ENCODE peak calls at places on chromosomes 7 and 10, in four cellular contexts. One of them, this sample, is unnamed.

GRCh38 chr7:116912269-116912909 is 40.9 kb upstream of the ST7 start:
- DNase-seq in NCI-H526 treated with DMSO at 0.1 percent for 48 hours: no peak
- DNase-seq in hypothalamus: no peak
- DNase-seq in GM12865: no peak
- DNase-seq in this sample: no peak

GRCh38 chr10:132550366-132551092 is 12.9 kb downstream of the INPP5A start:
- DNase-seq in NCI-H526 treated with DMSO at 0.1 percent for 48 hours: no peak
- DNase-seq in hypothalamus: no peak
- DNase-seq in GM12865: no peak
- DNase-seq in this sample: no peak

GRCh38 chr7:8480466-8480865 is 47.1 kb downstream of the NXPH1 start:
- DNase-seq in NCI-H526 treated with DMSO at 0.1 percent for 48 hours: no peak
- DNase-seq in hypothalamus: no peak
- DNase-seq in GM12865: no peak
- DNase-seq in this sample: no peak

GRCh38 chr7:40205992-40206391 is 71.2 kb downstream of the SUGCT start:
- DNase-seq in NCI-H526 treated with DMSO at 0.1 percent for 48 hours: no peak
- DNase-seq in hypothalamus: no peak
- DNase-seq in GM12865: no peak
- DNase-seq in this sample: no peak

GRCh38 chr10:77163670-77164348 is 473.8 kb downstream of the KCNMA1 start:
- DNase-seq in NCI-H526 treated with DMSO at 0.1 percent for 48 hours: no peak
- DNase-seq in hypothalamus: no peak
- DNase-seq in GM12865: no peak
- DNase-seq in this sample: peak

GRCh38 chr10:1540144-1540543 is 197.2 kb downstream of the ADARB2 start:
- DNase-seq in NCI-H526 treated with DMSO at 0.1 percent for 48 hours: no peak
- DNase-seq in hypothalamus: no peak
- DNase-seq in GM12865: peak
- DNase-seq in this sample: no peak

GRCh38 chr10:133489816-133490588 is 36.3 kb downstream of the SCART1 start:
- DNase-seq in NCI-H526 treated with DMSO at 0.1 percent for 48 hours: peak
- DNase-seq in hypothalamus: no peak
- DNase-seq in GM12865: peak
- DNase-seq in this sample: no peak

GRCh38 chr7:44057181-44057848 is 8.1 kb downstream of the PGAM2 start:
- DNase-seq in NCI-H526 treated with DMSO at 0.1 percent for 48 hours: no peak
- DNase-seq in hypothalamus: no peak
- DNase-seq in GM12865: no peak
- DNase-seq in this sample: no peak

GRCh38 chr7:104838537-104839299 is 175.3 kb upstream of the KMT2E start:
- DNase-seq in NCI-H526 treated with DMSO at 0.1 percent for 48 hours: no peak
- DNase-seq in hypothalamus: no peak
- DNase-seq in GM12865: no peak
- DNase-seq in this sample: no peak

GRCh38 chr7:94590526-94591162 is 65.3 kb downstream of the SGCE start:
- DNase-seq in NCI-H526 treated with DMSO at 0.1 percent for 48 hours: no peak
- DNase-seq in hypothalamus: no peak
- DNase-seq in GM12865: no peak
- DNase-seq in this sample: no peak

GRCh38 chr7:69036301-69036700 is 562.0 kb upstream of the AUTS2 start:
- DNase-seq in NCI-H526 treated with DMSO at 0.1 percent for 48 hours: no peak
- DNase-seq in hypothalamus: no peak
- DNase-seq in GM12865: no peak
- DNase-seq in this sample: no peak

GRCh38 chr10:92627845-92628480 is 35.0 kb downstream of the KIF11 start:
- DNase-seq in NCI-H526 treated with DMSO at 0.1 percent for 48 hours: no peak
- DNase-seq in hypothalamus: no peak
- DNase-seq in GM12865: peak
- DNase-seq in this sample: no peak

GRCh38 chr10:88281592-88282268 is 301.4 kb downstream of the RNLS start:
- DNase-seq in NCI-H526 treated with DMSO at 0.1 percent for 48 hours: no peak
- DNase-seq in hypothalamus: no peak
- DNase-seq in GM12865: no peak
- DNase-seq in this sample: peak

GRCh38 chr7:30348083-30348560 is 63.7 kb downstream of the ZNRF2 start:
- DNase-seq in NCI-H526 treated with DMSO at 0.1 percent for 48 hours: no peak
- DNase-seq in hypothalamus: no peak
- DNase-seq in GM12865: peak
- DNase-seq in this sample: peak

GRCh38 chr10:132614431-132615341 is 77.1 kb downstream of the INPP5A start:
- DNase-seq in NCI-H526 treated with DMSO at 0.1 percent for 48 hours: no peak
- DNase-seq in hypothalamus: no peak
- DNase-seq in GM12865: no peak
- DNase-seq in this sample: no peak

GRCh38 chr10:132722980-132723970 is 62.7 kb downstream of the NKX6-2 start:
- DNase-seq in NCI-H526 treated with DMSO at 0.1 percent for 48 hours: no peak
- DNase-seq in hypothalamus: no peak
- DNase-seq in GM12865: no peak
- DNase-seq in this sample: no peak

GRCh38 chr7:135213831-135214230 is 2.5 kb upstream of the WDR91 start:
- DNase-seq in NCI-H526 treated with DMSO at 0.1 percent for 48 hours: no peak
- DNase-seq in hypothalamus: no peak
- DNase-seq in GM12865: no peak
- DNase-seq in this sample: peak

GRCh38 chr7:149879801-149880738 is 6.3 kb downstream of the ATP6V0E2 start:
- DNase-seq in NCI-H526 treated with DMSO at 0.1 percent for 48 hours: no peak
- DNase-seq in hypothalamus: no peak
- DNase-seq in GM12865: no peak
- DNase-seq in this sample: no peak

GRCh38 chr7:151875862-151876111 is 1.1 kb downstream of the PRKAG2 start:
- DNase-seq in NCI-H526 treated with DMSO at 0.1 percent for 48 hours: no peak
- DNase-seq in hypothalamus: no peak
- DNase-seq in GM12865: no peak
- DNase-seq in this sample: no peak

GRCh38 chr7:91066627-91067026 is 197.6 kb upstream of the FZD1 start:
- DNase-seq in NCI-H526 treated with DMSO at 0.1 percent for 48 hours: peak
- DNase-seq in hypothalamus: no peak
- DNase-seq in GM12865: no peak
- DNase-seq in this sample: no peak

GRCh38 chr7:105599551-105599950 is 18.3 kb upstream of the EFCAB10 start:
- DNase-seq in NCI-H526 treated with DMSO at 0.1 percent for 48 hours: no peak
- DNase-seq in hypothalamus: no peak
- DNase-seq in GM12865: no peak
- DNase-seq in this sample: no peak

GRCh38 chr10:97494863-97495506 is 3.2 kb downstream of the MMS19 start:
- DNase-seq in NCI-H526 treated with DMSO at 0.1 percent for 48 hours: no peak
- DNase-seq in hypothalamus: no peak
- DNase-seq in GM12865: no peak
- DNase-seq in this sample: no peak

GRCh38 chr10:71882813-71883746 is 32.0 kb upstream of the PSAP start:
- DNase-seq in NCI-H526 treated with DMSO at 0.1 percent for 48 hours: no peak
- DNase-seq in hypothalamus: no peak
- DNase-seq in GM12865: no peak
- DNase-seq in this sample: no peak

GRCh38 chr7:90320418-90320800 is 695 bp downstream of the FAM237B start:
- DNase-seq in NCI-H526 treated with DMSO at 0.1 percent for 48 hours: no peak
- DNase-seq in hypothalamus: no peak
- DNase-seq in GM12865: no peak
- DNase-seq in this sample: no peak

GRCh38 chr10:124448696-124449169 is 1.1 kb downstream of the NKX1-2 start:
- DNase-seq in NCI-H526 treated with DMSO at 0.1 percent for 48 hours: no peak
- DNase-seq in hypothalamus: no peak
- DNase-seq in GM12865: no peak
- DNase-seq in this sample: no peak

GRCh38 chr7:111744501-111745155 is 182.3 kb upstream of the IMMP2L start:
- DNase-seq in NCI-H526 treated with DMSO at 0.1 percent for 48 hours: no peak
- DNase-seq in hypothalamus: no peak
- DNase-seq in GM12865: no peak
- DNase-seq in this sample: no peak

GRCh38 chr10:63137306-63137705 is 4.2 kb downstream of the NRBF2 start:
- DNase-seq in NCI-H526 treated with DMSO at 0.1 percent for 48 hours: no peak
- DNase-seq in hypothalamus: no peak
- DNase-seq in GM12865: peak
- DNase-seq in this sample: no peak

GRCh38 chr10:42961776-42962119 is 115.1 kb upstream of the RET start:
- DNase-seq in NCI-H526 treated with DMSO at 0.1 percent for 48 hours: no peak
- DNase-seq in hypothalamus: no peak
- DNase-seq in GM12865: no peak
- DNase-seq in this sample: no peak

GRCh38 chr10:68666280-68666760 is 54.7 kb upstream of the CCAR1 start:
- DNase-seq in NCI-H526 treated with DMSO at 0.1 percent for 48 hours: no peak
- DNase-seq in hypothalamus: no peak
- DNase-seq in GM12865: no peak
- DNase-seq in this sample: peak

GRCh38 chr7:3294432-3295100 is 6.5 kb upstream of the SDK1 start:
- DNase-seq in NCI-H526 treated with DMSO at 0.1 percent for 48 hours: peak
- DNase-seq in hypothalamus: no peak
- DNase-seq in GM12865: no peak
- DNase-seq in this sample: no peak

GRCh38 chr10:78644550-78644949 is 424.2 kb upstream of the ZMIZ1 start:
- DNase-seq in NCI-H526 treated with DMSO at 0.1 percent for 48 hours: no peak
- DNase-seq in hypothalamus: no peak
- DNase-seq in GM12865: no peak
- DNase-seq in this sample: no peak

GRCh38 chr10:69972951-69973350 is 79.7 kb upstream of the MACROH2A2 start:
- DNase-seq in NCI-H526 treated with DMSO at 0.1 percent for 48 hours: no peak
- DNase-seq in hypothalamus: no peak
- DNase-seq in GM12865: no peak
- DNase-seq in this sample: no peak

GRCh38 chr10:72334196-72334831 is 20.4 kb downstream of the DNAJB12 start:
- DNase-seq in NCI-H526 treated with DMSO at 0.1 percent for 48 hours: peak
- DNase-seq in hypothalamus: no peak
- DNase-seq in GM12865: no peak
- DNase-seq in this sample: no peak

GRCh38 chr7:95199779-95200558 is 124.4 kb downstream of the PON1 start:
- DNase-seq in NCI-H526 treated with DMSO at 0.1 percent for 48 hours: peak
- DNase-seq in hypothalamus: no peak
- DNase-seq in GM12865: peak
- DNase-seq in this sample: peak

GRCh38 chr7:21548491-21548890 is 5.7 kb downstream of the DNAH11 start:
- DNase-seq in NCI-H526 treated with DMSO at 0.1 percent for 48 hours: no peak
- DNase-seq in hypothalamus: no peak
- DNase-seq in GM12865: no peak
- DNase-seq in this sample: no peak

GRCh38 chr7:159311172-159311494 is 166.5 kb upstream of the VIPR2 start:
- DNase-seq in NCI-H526 treated with DMSO at 0.1 percent for 48 hours: no peak
- DNase-seq in hypothalamus: no peak
- DNase-seq in GM12865: no peak
- DNase-seq in this sample: no peak

GRCh38 chr10:75977146-75977545 is 545.7 kb downstream of the LRMDA start:
- DNase-seq in NCI-H526 treated with DMSO at 0.1 percent for 48 hours: peak
- DNase-seq in hypothalamus: no peak
- DNase-seq in GM12865: no peak
- DNase-seq in this sample: no peak

GRCh38 chr7:47284691-47285246 is 297.1 kb downstream of the TNS3 start:
- DNase-seq in NCI-H526 treated with DMSO at 0.1 percent for 48 hours: no peak
- DNase-seq in hypothalamus: no peak
- DNase-seq in GM12865: no peak
- DNase-seq in this sample: no peak

This sample was measured in foreskin keratinocyte.